ENCODE peak calls at places on chromosome 21, in eight cellular contexts. T, I, Z, P, M, E, R and X are unnamed samples.

GRCh38 chr21:8991088-8991907 is 1530.1 kb upstream of the TPTE start:
- DNase-seq in T (no peak), I (no peak), Z (no peak), P (no peak), M (no peak), E (no peak), R (no peak), X (peak; percentile 37)

GRCh38 chr21:44299085-44299457 is 782 bp upstream of the PFKL start:
- DNase-seq in T (no peak), I (peak; percentile 4), Z (no peak), P (no peak), M (no peak), E (no peak), R (no peak), X (peak; percentile 55)

GRCh38 chr21:43758132-43758619 is 17.9 kb downstream of the CSTB start:
- DNase-seq in T (no peak), I (peak; percentile 70), Z (no peak), P (no peak), M (no peak), E (no peak), R (no peak), X (no peak)

GRCh38 chr21:15775981-15776380 is 46.2 kb downstream of the USP25 start:
- DNase-seq in T (no peak), I (peak; percentile 89), Z (no peak), P (no peak), M (no peak), E (no peak), R (no peak), X (no peak)

GRCh38 chr21:45378258-45378966 is 26.6 kb upstream of the COL18A1 start:
- DNase-seq in T (no peak), I (peak; percentile 57), Z (no peak), P (no peak), M (peak; percentile 12), E (no peak), R (no peak), X (no peak)

GRCh38 chr21:39097981-39098380 is 85.3 kb downstream of the PSMG1 start:
- DNase-seq in T (no peak), I (no peak), Z (no peak), P (no peak), M (no peak), E (no peak), R (no peak), X (no peak)

GRCh38 chr21:42010507-42011493 is 640 bp upstream of the ZBTB21 start:
- DNase-seq in T (peak; percentile 80), I (no peak), Z (peak; percentile 43), P (peak; percentile 25), M (no peak), E (no peak), R (peak; percentile 74), X (no peak)

GRCh38 chr21:21997390-21998333 is 999.5 kb downstream of the NCAM2 start:
- DNase-seq in T (no peak), I (no peak), Z (peak; percentile 3), P (no peak), M (no peak), E (no peak), R (no peak), X (no peak)

GRCh38 chr21:31909772-31910470 is 37.1 kb downstream of the HUNK start:
- DNase-seq in T (no peak), I (no peak), Z (no peak), P (no peak), M (no peak), E (no peak), R (no peak), X (no peak)

GRCh38 chr21:43318841-43319781 is 107.8 kb downstream of the SIK1 start:
- DNase-seq in T (no peak), I (peak; percentile 87), Z (peak; percentile 1), P (no peak), M (no peak), E (no peak), R (no peak), X (peak; percentile 91)

GRCh38 chr21:36065497-36066036 is 4.3 kb upstream of the CBR1 start:
- DNase-seq in T (no peak), I (peak; percentile 65), Z (peak; percentile 8), P (peak; percentile 24), M (no peak), E (no peak), R (peak; percentile 45), X (no peak)

GRCh38 chr21:31557956-31558838 is 101.3 kb upstream of the SOD1 start:
- DNase-seq in T (peak; percentile 76), I (no peak), Z (peak; percentile 55), P (peak; percentile 54), M (no peak), E (no peak), R (no peak), X (no peak)

GRCh38 chr21:44722701-44723100 is 11.3 kb upstream of the TSPEAR start:
- DNase-seq in T (no peak), I (no peak), Z (no peak), P (no peak), M (no peak), E (no peak), R (no peak), X (no peak)

GRCh38 chr21:16040601-16041000 is 310.8 kb downstream of the USP25 start:
- DNase-seq in T (no peak), I (peak; percentile 55), Z (no peak), P (no peak), M (no peak), E (no peak), R (no peak), X (no peak)

GRCh38 chr21:42306366-42307035 is 8.7 kb downstream of the TFF3 start:
- DNase-seq in T (no peak), I (no peak), Z (peak; percentile 90), P (no peak), M (no peak), E (no peak), R (no peak), X (no peak)

GRCh38 chr21:42039470-42039901 is 29.3 kb upstream of the ZBTB21 start:
- DNase-seq in T (no peak), I (peak; percentile 85), Z (no peak), P (no peak), M (no peak), E (no peak), R (no peak), X (no peak)

GRCh38 chr21:32403201-32403701 is 9.3 kb upstream of the EVA1C start:
- DNase-seq in T (peak; percentile 76), I (peak; percentile 73), Z (peak; percentile 49), P (peak; percentile 76), M (peak; percentile 50), E (peak; percentile 62), R (peak; percentile 85), X (peak; percentile 86)

GRCh38 chr21:26798856-26799751 is 46.1 kb downstream of the ADAMTS1 start:
- DNase-seq in T (no peak), I (peak; percentile 81), Z (peak; percentile 82), P (no peak), M (no peak), E (no peak), R (no peak), X (no peak)

GRCh38 chr21:44407493-44407892 is 47.8 kb upstream of the LRRC3 start:
- DNase-seq in T (no peak), I (no peak), Z (no peak), P (no peak), M (no peak), E (no peak), R (peak; percentile 58), X (no peak)

GRCh38 chr21:36854391-36854790 is 112.1 kb downstream of the HLCS start:
- DNase-seq in T (peak; percentile 69), I (peak; percentile 34), Z (peak; percentile 17), P (peak; percentile 23), M (no peak), E (no peak), R (peak; percentile 38), X (peak; percentile 79)

GRCh38 chr21:33257404-33257803 is 8.8 kb upstream of the IL10RB start:
- DNase-seq in T (no peak), I (no peak), Z (no peak), P (no peak), M (no peak), E (no peak), R (no peak), X (no peak)

GRCh38 chr21:39676054-39676771 is 63.5 kb downstream of the B3GALT5 start:
- DNase-seq in T (no peak), I (no peak), Z (peak; percentile 97), P (no peak), M (peak; percentile 31), E (peak; percentile 71), R (peak; percentile 54), X (no peak)

GRCh38 chr21:31293986-31294385 is 50.1 kb downstream of the TIAM1 start:
- DNase-seq in T (no peak), I (peak; percentile 94), Z (no peak), P (no peak), M (no peak), E (no peak), R (no peak), X (no peak)

GRCh38 chr21:43889055-43889454 is 24.0 kb downstream of the AGPAT3 start:
- DNase-seq in T (no peak), I (no peak), Z (no peak), P (no peak), M (no peak), E (no peak), R (no peak), X (no peak)

GRCh38 chr21:43196789-43197188 is 28.0 kb downstream of the CRYAA start:
- DNase-seq in T (peak; percentile 23), I (no peak), Z (peak; percentile 4), P (no peak), M (no peak), E (peak; percentile 71), R (no peak), X (no peak)

GRCh38 chr21:45019887-45020537 is 54.4 kb upstream of the ADARB1 start:
- DNase-seq in T (no peak), I (no peak), Z (no peak), P (no peak), M (peak; percentile 14), E (no peak), R (no peak), X (no peak)

GRCh38 chr21:42534361-42534900 is 20.8 kb downstream of the SLC37A1 start:
- DNase-seq in T (no peak), I (no peak), Z (peak; percentile 66), P (no peak), M (no peak), E (no peak), R (no peak), X (peak; percentile 87)

GRCh38 chr21:39837861-39838359 is 29.3 kb upstream of the PCP4 start:
- DNase-seq in T (no peak), I (no peak), Z (no peak), P (no peak), M (no peak), E (no peak), R (no peak), X (no peak)

GRCh38 chr21:46604975-46605758 is at the start of gene S100B:
- DNase-seq in T (no peak), I (no peak), Z (no peak), P (peak; percentile 24), M (no peak), E (no peak), R (no peak), X (no peak)

GRCh38 chr21:34800797-34801518 is 132.2 kb downstream of the CLIC6 start:
- DNase-seq in T (no peak), I (peak; percentile 46), Z (no peak), P (no peak), M (no peak), E (no peak), R (no peak), X (no peak)

GRCh38 chr21:28959367-28960099 is 33.1 kb downstream of the LTN1 start:
- DNase-seq in T (no peak), I (peak; percentile 89), Z (no peak), P (no peak), M (no peak), E (no peak), R (no peak), X (no peak)

GRCh38 chr21:39518055-39518844 is 66.5 kb downstream of the SH3BGR start:
- DNase-seq in T (peak; percentile 87), I (peak; percentile 32), Z (peak; percentile 77), P (peak; percentile 52), M (no peak), E (peak; percentile 26), R (peak; percentile 79), X (peak; percentile 93)

GRCh38 chr21:45411810-45412206 is 6.8 kb downstream of the COL18A1 start:
- DNase-seq in T (no peak), I (no peak), Z (no peak), P (no peak), M (no peak), E (no peak), R (no peak), X (no peak)